ENCODE peak calls at places on chromosome 16, in eight cellular contexts. One of them, this sample, is unnamed.

GRCh38 chr16:72654535-72654934 is 393.4 kb downstream of the ZFHX3 start:
- DNase-seq in transverse colon: no peak
- DNase-seq in coronary artery: no peak
- DNase-seq in A549: no peak
- DNase-seq in IMR-90: no peak
- DNase-seq in aorta: no peak
- DNase-seq in right cardiac atrium: no peak
- DNase-seq in substantia nigra: no peak
- DNase-seq in this sample: no peak

GRCh38 chr16:27217256-27217655 is 13.9 kb downstream of the KDM8 start:
- DNase-seq in IMR-90: peak; percentile 77
- DNase-seq in substantia nigra: no peak
- DNase-seq in coronary artery: no peak
- DNase-seq in A549: no peak
- DNase-seq in transverse colon: no peak
- DNase-seq in right cardiac atrium: peak; percentile 81
- DNase-seq in aorta: no peak
- DNase-seq in this sample: no peak

GRCh38 chr16:89401205-89401604 is 89.2 kb downstream of the ANKRD11 start:
- DNase-seq in coronary artery: no peak
- DNase-seq in IMR-90: no peak
- DNase-seq in right cardiac atrium: no peak
- DNase-seq in A549: no peak
- DNase-seq in aorta: no peak
- DNase-seq in transverse colon: no peak
- DNase-seq in substantia nigra: no peak
- DNase-seq in this sample: no peak

GRCh38 chr16:49499018-49499785 is 125.6 kb downstream of the C16orf78 start:
- DNase-seq in coronary artery: no peak
- DNase-seq in right cardiac atrium: no peak
- DNase-seq in substantia nigra: no peak
- DNase-seq in aorta: peak; percentile 26
- DNase-seq in transverse colon: no peak
- DNase-seq in IMR-90: no peak
- DNase-seq in A549: no peak
- DNase-seq in this sample: no peak

GRCh38 chr16:87658564-87659225 is 56.4 kb downstream of the JPH3 start:
- DNase-seq in A549: no peak
- DNase-seq in transverse colon: no peak
- DNase-seq in substantia nigra: no peak
- DNase-seq in aorta: no peak
- DNase-seq in IMR-90: no peak
- DNase-seq in coronary artery: no peak
- DNase-seq in right cardiac atrium: peak; percentile 25
- DNase-seq in this sample: no peak

GRCh38 chr16:8921626-8921984 is 39.5 kb downstream of the LITAFD start:
- DNase-seq in transverse colon: no peak
- DNase-seq in A549: no peak
- DNase-seq in IMR-90: no peak
- DNase-seq in coronary artery: no peak
- DNase-seq in substantia nigra: no peak
- DNase-seq in aorta: no peak
- DNase-seq in right cardiac atrium: no peak
- DNase-seq in this sample: no peak

GRCh38 chr16:81164481-81164880 is 68.3 kb upstream of the GCSH start:
- DNase-seq in aorta: no peak
- DNase-seq in transverse colon: peak; percentile 22
- DNase-seq in IMR-90: no peak
- DNase-seq in substantia nigra: no peak
- DNase-seq in right cardiac atrium: no peak
- DNase-seq in coronary artery: no peak
- DNase-seq in A549: no peak
- DNase-seq in this sample: no peak

GRCh38 chr16:46932802-46933201 is 40.7 kb downstream of the DNAJA2 start:
- DNase-seq in A549: no peak
- DNase-seq in right cardiac atrium: no peak
- DNase-seq in transverse colon: no peak
- DNase-seq in substantia nigra: no peak
- DNase-seq in aorta: no peak
- DNase-seq in IMR-90: no peak
- DNase-seq in coronary artery: no peak
- DNase-seq in this sample: no peak

GRCh38 chr16:56697456-56698155 is 15.3 kb downstream of the MT1X start:
- DNase-seq in transverse colon: no peak
- DNase-seq in IMR-90: no peak
- DNase-seq in right cardiac atrium: no peak
- DNase-seq in aorta: no peak
- DNase-seq in coronary artery: no peak
- DNase-seq in A549: no peak
- DNase-seq in substantia nigra: no peak
- DNase-seq in this sample: no peak

GRCh38 chr16:29663020-29663828 is at the start of gene SPN:
- DNase-seq in coronary artery: no peak
- DNase-seq in right cardiac atrium: peak; percentile 46
- DNase-seq in substantia nigra: no peak
- DNase-seq in IMR-90: no peak
- DNase-seq in A549: no peak
- DNase-seq in aorta: no peak
- DNase-seq in transverse colon: peak; percentile 33
- DNase-seq in this sample: no peak

GRCh38 chr16:11613381-11614303 is 26.9 kb upstream of the LITAF start:
- DNase-seq in transverse colon: peak; percentile 85
- DNase-seq in right cardiac atrium: peak; percentile 81
- DNase-seq in aorta: peak; percentile 89
- DNase-seq in IMR-90: no peak
- DNase-seq in A549: no peak
- DNase-seq in coronary artery: no peak
- DNase-seq in substantia nigra: no peak
- DNase-seq in this sample: peak; percentile 79

GRCh38 chr16:88691924-88692560 is 5.7 kb upstream of the SNAI3 start:
- DNase-seq in substantia nigra: no peak
- DNase-seq in coronary artery: no peak
- DNase-seq in transverse colon: peak; percentile 63
- DNase-seq in IMR-90: no peak
- DNase-seq in A549: no peak
- DNase-seq in right cardiac atrium: peak; percentile 68
- DNase-seq in aorta: peak; percentile 82
- DNase-seq in this sample: no peak

GRCh38 chr16:72996291-72997062 is 51.5 kb downstream of the ZFHX3 start:
- DNase-seq in transverse colon: peak; percentile 44
- DNase-seq in aorta: no peak
- DNase-seq in right cardiac atrium: no peak
- DNase-seq in IMR-90: no peak
- DNase-seq in A549: no peak
- DNase-seq in substantia nigra: no peak
- DNase-seq in coronary artery: peak; percentile 61
- DNase-seq in this sample: peak; percentile 39

GRCh38 chr16:82137819-82138177 is 32.2 kb downstream of the MPHOSPH6 start:
- DNase-seq in transverse colon: no peak
- DNase-seq in aorta: no peak
- DNase-seq in A549: no peak
- DNase-seq in substantia nigra: no peak
- DNase-seq in right cardiac atrium: no peak
- DNase-seq in coronary artery: no peak
- DNase-seq in IMR-90: no peak
- DNase-seq in this sample: no peak

GRCh38 chr16:23408242-23409201 is 44.5 kb downstream of the COG7 start:
- DNase-seq in coronary artery: no peak
- DNase-seq in A549: peak; percentile 34
- DNase-seq in substantia nigra: no peak
- DNase-seq in IMR-90: peak; percentile 78
- DNase-seq in right cardiac atrium: peak; percentile 86
- DNase-seq in transverse colon: peak; percentile 64
- DNase-seq in aorta: no peak
- DNase-seq in this sample: no peak

GRCh38 chr16:51133130-51133529 is 17.9 kb downstream of the SALL1 start:
- DNase-seq in transverse colon: no peak
- DNase-seq in IMR-90: no peak
- DNase-seq in coronary artery: no peak
- DNase-seq in aorta: no peak
- DNase-seq in A549: no peak
- DNase-seq in right cardiac atrium: peak; percentile 69
- DNase-seq in substantia nigra: no peak
- DNase-seq in this sample: no peak
- H3K27ac ChIP-seq in transverse colon: peak overlapping the region; percentile 23
- H3K27ac ChIP-seq in IMR-90: no peak overlapping the region
- H3K27ac ChIP-seq in coronary artery: no peak overlapping the region
- H3K27ac ChIP-seq in aorta: no peak overlapping the region
- H3K27ac ChIP-seq in A549: no peak overlapping the region
- H3K27ac ChIP-seq in right cardiac atrium: no peak overlapping the region
- H3K27ac ChIP-seq in substantia nigra: no peak overlapping the region
- H3K27ac ChIP-seq in this sample: no peak overlapping the region

GRCh38 chr16:70750893-70751467 is 50.0 kb downstream of the VAC14 start:
- DNase-seq in transverse colon: peak; percentile 63
- DNase-seq in coronary artery: peak; percentile 87
- DNase-seq in IMR-90: peak; percentile 99
- DNase-seq in right cardiac atrium: peak; percentile 89
- DNase-seq in substantia nigra: no peak
- DNase-seq in aorta: peak; percentile 86
- DNase-seq in A549: peak; percentile 66
- DNase-seq in this sample: no peak
- H3K27ac ChIP-seq in transverse colon: peak overlapping the region; percentile 85
- H3K27ac ChIP-seq in coronary artery: peak overlapping the region; percentile 81
- H3K27ac ChIP-seq in IMR-90: peak overlapping the region; percentile 72
- H3K27ac ChIP-seq in right cardiac atrium: peak overlapping the region; percentile 13
- H3K27ac ChIP-seq in substantia nigra: peak overlapping the region; percentile 28
- H3K27ac ChIP-seq in aorta: peak overlapping the region; percentile 14
- H3K27ac ChIP-seq in A549: peak overlapping the region; percentile 94
- H3K27ac ChIP-seq in this sample: no peak overlapping the region

GRCh38 chr16:48433849-48434530 is 48.8 kb upstream of the SIAH1 start:
- DNase-seq in coronary artery: no peak
- DNase-seq in A549: no peak
- DNase-seq in substantia nigra: no peak
- DNase-seq in aorta: no peak
- DNase-seq in transverse colon: no peak
- DNase-seq in right cardiac atrium: no peak
- DNase-seq in IMR-90: no peak
- DNase-seq in this sample: no peak

GRCh38 chr16:48433116-48433848 is 48.1 kb upstream of the SIAH1 start:
- DNase-seq in transverse colon: no peak
- DNase-seq in IMR-90: no peak
- DNase-seq in coronary artery: no peak
- DNase-seq in substantia nigra: no peak
- DNase-seq in right cardiac atrium: no peak
- DNase-seq in aorta: no peak
- DNase-seq in A549: no peak
- DNase-seq in this sample: no peak

GRCh38 chr16:48430890-48431289 is 45.7 kb upstream of the SIAH1 start:
- DNase-seq in transverse colon: no peak
- DNase-seq in right cardiac atrium: no peak
- DNase-seq in aorta: no peak
- DNase-seq in IMR-90: no peak
- DNase-seq in coronary artery: no peak
- DNase-seq in substantia nigra: no peak
- DNase-seq in A549: no peak
- DNase-seq in this sample: no peak

GRCh38 chr16:48434653-48435318 is 49.6 kb upstream of the SIAH1 start:
- DNase-seq in transverse colon: no peak
- DNase-seq in A549: peak; percentile 80
- DNase-seq in substantia nigra: no peak
- DNase-seq in IMR-90: peak; percentile 80
- DNase-seq in right cardiac atrium: no peak
- DNase-seq in aorta: peak; percentile 63
- DNase-seq in coronary artery: peak; percentile 43
- DNase-seq in this sample: no peak

DNA sequence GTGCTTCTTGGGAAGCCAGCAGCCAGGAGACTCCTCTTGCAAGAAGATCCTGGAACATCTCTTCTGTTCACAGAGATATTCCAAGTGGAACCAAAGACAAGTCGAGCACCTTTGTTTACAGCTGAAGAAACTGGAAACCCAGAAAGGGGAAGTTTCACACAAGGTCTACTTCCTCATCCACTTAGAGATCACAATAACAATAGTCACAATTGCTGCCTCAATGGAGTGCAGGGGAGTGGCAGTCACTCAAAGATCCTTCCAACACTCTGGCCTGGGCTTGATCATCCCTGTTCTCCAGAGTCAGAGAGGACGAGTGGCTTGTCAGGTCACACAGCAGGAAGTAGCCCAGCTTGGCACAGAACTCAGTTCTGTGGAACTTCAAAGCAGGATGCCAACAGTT is 46.9 kb upstream of the SIAH1 start:
- DNase-seq in aorta: no peak
- DNase-seq in A549: no peak
- DNase-seq in coronary artery: no peak
- DNase-seq in IMR-90: no peak
- DNase-seq in transverse colon: peak; percentile 29
- DNase-seq in right cardiac atrium: no peak
- DNase-seq in substantia nigra: no peak
- DNase-seq in this sample: no peak
- H3K27ac ChIP-seq in aorta: no peak overlapping the region
- H3K27ac ChIP-seq in A549: peak overlapping the region; percentile 14
- H3K27ac ChIP-seq in coronary artery: peak overlapping the region; percentile 3
- H3K27ac ChIP-seq in IMR-90: no peak overlapping the region
- H3K27ac ChIP-seq in transverse colon: no peak overlapping the region
- H3K27ac ChIP-seq in right cardiac atrium: no peak overlapping the region
- H3K27ac ChIP-seq in substantia nigra: no peak overlapping the region
- H3K27ac ChIP-seq in this sample: no peak overlapping the region

DNA sequence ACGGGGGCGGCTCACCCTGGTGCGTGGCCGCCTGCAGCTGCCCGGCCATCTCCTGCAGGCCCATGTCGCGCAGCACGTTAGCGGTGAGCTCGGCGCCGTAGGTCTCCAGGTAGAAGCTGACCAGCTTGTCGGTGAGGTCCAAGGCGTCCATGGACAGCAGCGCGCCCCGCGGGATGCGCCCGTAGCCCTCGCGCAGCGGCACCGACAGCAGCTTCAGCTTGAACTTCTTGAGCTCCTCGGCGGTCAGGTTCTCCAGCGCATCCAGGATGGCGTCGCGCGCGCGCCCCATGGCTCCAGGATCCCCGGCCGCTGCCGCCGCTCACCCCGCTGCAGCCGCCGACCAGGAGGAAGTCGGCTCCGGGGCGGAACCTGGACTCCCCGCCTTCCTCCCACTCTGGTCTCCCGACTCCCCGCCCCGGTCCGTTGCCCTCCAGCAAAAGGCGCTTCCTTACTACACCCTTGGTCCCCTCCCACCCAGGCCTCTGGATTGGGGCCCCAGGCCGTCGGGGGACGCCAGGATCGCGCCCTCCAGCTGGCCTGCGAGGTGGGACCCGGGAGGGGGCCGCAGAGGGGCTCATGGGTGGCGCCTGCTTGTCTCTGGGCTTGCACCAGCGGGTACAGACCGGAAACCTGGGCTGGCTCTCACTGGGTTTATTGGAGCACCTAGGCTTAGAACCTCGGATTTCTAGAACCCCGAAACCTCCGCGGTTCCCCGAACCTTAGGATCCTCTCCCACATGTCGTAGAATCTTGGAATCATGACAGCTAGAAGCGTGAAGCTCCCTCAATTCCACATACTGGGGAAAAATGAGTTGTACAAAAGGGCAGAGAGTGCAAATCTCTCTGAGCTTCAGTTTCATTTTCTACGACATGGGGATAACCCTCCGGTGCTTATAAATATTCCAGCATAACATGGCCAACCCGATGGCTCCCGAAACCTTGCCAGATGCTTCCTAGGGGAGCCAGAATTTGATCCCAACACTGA is at the start of gene PYCARD:
- DNase-seq in substantia nigra: no peak
- DNase-seq in transverse colon: peak; percentile 82
- DNase-seq in coronary artery: no peak
- DNase-seq in IMR-90: peak; percentile 19
- DNase-seq in aorta: peak; percentile 85
- DNase-seq in right cardiac atrium: peak; percentile 90
- DNase-seq in A549: peak; percentile 35
- DNase-seq in this sample: no peak
- H3K27ac ChIP-seq in substantia nigra: peak within 1 kb of the TSS; percentile 19
- H3K27ac ChIP-seq in transverse colon: peak within 1 kb of the TSS; percentile 80
- H3K27ac ChIP-seq in coronary artery: peak within 1 kb of the TSS; percentile 67
- H3K27ac ChIP-seq in IMR-90: peak within 1 kb of the TSS; percentile 13
- H3K27ac ChIP-seq in aorta: no peak within 1 kb of the TSS
- H3K27ac ChIP-seq in right cardiac atrium: no peak within 1 kb of the TSS
- H3K27ac ChIP-seq in A549: peak within 1 kb of the TSS; percentile 81
- H3K27ac ChIP-seq in this sample: peak within 1 kb of the TSS; percentile 59

GRCh38 chr16:84562174-84562815 is 55.6 kb downstream of the COTL1 start:
- DNase-seq in IMR-90: no peak
- DNase-seq in A549: no peak
- DNase-seq in coronary artery: no peak
- DNase-seq in aorta: no peak
- DNase-seq in right cardiac atrium: peak; percentile 64
- DNase-seq in transverse colon: peak; percentile 22
- DNase-seq in substantia nigra: no peak
- DNase-seq in this sample: no peak
- H3K27ac ChIP-seq in IMR-90: no peak overlapping the region
- H3K27ac ChIP-seq in A549: no peak overlapping the region
- H3K27ac ChIP-seq in coronary artery: no peak overlapping the region
- H3K27ac ChIP-seq in aorta: no peak overlapping the region
- H3K27ac ChIP-seq in right cardiac atrium: no peak overlapping the region
- H3K27ac ChIP-seq in transverse colon: no peak overlapping the region
- H3K27ac ChIP-seq in substantia nigra: no peak overlapping the region
- H3K27ac ChIP-seq in this sample: no peak overlapping the region

This sample was measured in epithelial cell of prostate.